ENCODE peak calls at places on chromosomes 12 and 14, in eight cellular contexts. One of them, this sample, is unnamed.

GRCh38 chr12:107372229-107372658 is 278.9 kb upstream of the CRY1 start:
- DNase-seq in stomach: no peak
- DNase-seq in H7: no peak
- DNase-seq in NCI-H526 treated with DMSO at 0.1 percent for 48 hours: no peak
- DNase-seq in right cardiac atrium: no peak
- DNase-seq in T follicular helper cell: peak
- DNase-seq in endothelial cell: no peak
- DNase-seq in GM13976: no peak
- DNase-seq in this sample: no peak

GRCh38 chr14:31229638-31230229 is 22.1 kb upstream of the HECTD1 start:
- DNase-seq in stomach: peak
- DNase-seq in H7: peak
- DNase-seq in NCI-H526 treated with DMSO at 0.1 percent for 48 hours: no peak
- DNase-seq in right cardiac atrium: peak
- DNase-seq in T follicular helper cell: no peak
- DNase-seq in endothelial cell: no peak
- DNase-seq in GM13976: no peak
- DNase-seq in this sample: peak

GRCh38 chr14:79783061-79783460 is 428.2 kb downstream of the DIO2 start:
- DNase-seq in stomach: no peak
- DNase-seq in H7: no peak
- DNase-seq in NCI-H526 treated with DMSO at 0.1 percent for 48 hours: no peak
- DNase-seq in right cardiac atrium: no peak
- DNase-seq in T follicular helper cell: no peak
- DNase-seq in endothelial cell: no peak
- DNase-seq in GM13976: no peak
- DNase-seq in this sample: no peak

GRCh38 chr14:103727313-103728000 is 11.8 kb downstream of the ZFYVE21 start:
- DNase-seq in stomach: peak
- DNase-seq in H7: peak
- DNase-seq in NCI-H526 treated with DMSO at 0.1 percent for 48 hours: no peak
- DNase-seq in right cardiac atrium: peak
- DNase-seq in T follicular helper cell: no peak
- DNase-seq in endothelial cell: no peak
- DNase-seq in GM13976: no peak
- DNase-seq in this sample: no peak

GRCh38 chr12:111010061-111010460 is 89.7 kb upstream of the MYL2 start:
- DNase-seq in stomach: no peak
- DNase-seq in H7: no peak
- DNase-seq in NCI-H526 treated with DMSO at 0.1 percent for 48 hours: no peak
- DNase-seq in right cardiac atrium: no peak
- DNase-seq in T follicular helper cell: no peak
- DNase-seq in endothelial cell: no peak
- DNase-seq in GM13976: no peak
- DNase-seq in this sample: no peak

GRCh38 chr14:68927089-68927488 is 52.0 kb downstream of the ACTN1 start:
- DNase-seq in stomach: no peak
- DNase-seq in H7: no peak
- DNase-seq in NCI-H526 treated with DMSO at 0.1 percent for 48 hours: no peak
- DNase-seq in right cardiac atrium: no peak
- DNase-seq in T follicular helper cell: no peak
- DNase-seq in endothelial cell: no peak
- DNase-seq in GM13976: no peak
- DNase-seq in this sample: no peak

GRCh38 chr12:51270067-51270846 is at the start of gene SMAGP:
- DNase-seq in stomach: peak
- DNase-seq in H7: peak
- DNase-seq in NCI-H526 treated with DMSO at 0.1 percent for 48 hours: peak
- DNase-seq in right cardiac atrium: peak
- DNase-seq in T follicular helper cell: peak
- DNase-seq in endothelial cell: peak
- DNase-seq in GM13976: peak
- DNase-seq in this sample: peak

GRCh38 chr12:117994551-117995438 is 21.7 kb upstream of the RFC5 start:
- DNase-seq in stomach: no peak
- DNase-seq in H7: no peak
- DNase-seq in NCI-H526 treated with DMSO at 0.1 percent for 48 hours: no peak
- DNase-seq in right cardiac atrium: no peak
- DNase-seq in T follicular helper cell: no peak
- DNase-seq in endothelial cell: no peak
- DNase-seq in GM13976: no peak
- DNase-seq in this sample: no peak

GRCh38 chr12:40192704-40193255 is 32.0 kb upstream of the LRRK2 start:
- DNase-seq in stomach: no peak
- DNase-seq in H7: no peak
- DNase-seq in NCI-H526 treated with DMSO at 0.1 percent for 48 hours: peak
- DNase-seq in right cardiac atrium: no peak
- DNase-seq in T follicular helper cell: no peak
- DNase-seq in endothelial cell: no peak
- DNase-seq in GM13976: peak
- DNase-seq in this sample: no peak

GRCh38 chr12:752673-753400 is 458 bp downstream of the WNK1 start:
- DNase-seq in stomach: peak
- DNase-seq in H7: peak
- DNase-seq in NCI-H526 treated with DMSO at 0.1 percent for 48 hours: no peak
- DNase-seq in right cardiac atrium: peak
- DNase-seq in T follicular helper cell: no peak
- DNase-seq in endothelial cell: peak
- DNase-seq in GM13976: peak
- DNase-seq in this sample: peak

This sample was measured in iPS-NIHi11.